ENCODE peak calls at places on chromosome 19, in five cellular contexts. L is breast epithelium; V is central memory CD4-positive, alpha-beta T cell; Z is activated CD8-positive, alpha-beta memory T cell treated with anti-CD3 and anti-CD28 coated beads for 48 hours; T is NCI-H2081. R is an unnamed sample.

GRCh38 chr19:17510220-17510993 is 1.0 kb upstream of the PGLS start:
- DNase-seq in V (no peak), T (no peak), L (no peak), Z (no peak), R (no peak)

GRCh38 chr19:33551676-33552075 is 30.1 kb upstream of the PEPD start:
- DNase-seq in V (no peak), T (no peak), Z (no peak), L (no peak), R (no peak)

GRCh38 chr19:1451916-1452801 is 2.2 kb downstream of the APC2 start:
- DNase-seq in V (no peak), T (no peak), L (no peak), Z (no peak), R (no peak)

GRCh38 chr19:7970716-7971448 is 27.4 kb upstream of the TIMM44 start:
- DNase-seq in Z (no peak), V (peak), T (peak), L (no peak), R (no peak)

GRCh38 chr19:7360393-7360984 is 11.8 kb downstream of the ARHGEF18 start:
- DNase-seq in L (no peak), Z (no peak), T (no peak), V (no peak), R (no peak)

GRCh38 chr19:2962018-2962670 is 15.2 kb upstream of the TLE6 start:
- DNase-seq in V (peak), Z (no peak), L (no peak), T (peak), R (peak)

GRCh38 chr19:21022996-21023395 is 2.5 kb downstream of the ZNF430 start:
- DNase-seq in T (no peak), V (no peak), Z (no peak), L (no peak), R (no peak)

GRCh38 chr19:45526971-45527370 is 19.7 kb downstream of the VASP start:
- DNase-seq in Z (no peak), L (no peak), V (no peak), T (no peak), R (no peak)

GRCh38 chr19:2195361-2195760 is 31.6 kb downstream of the DOT1L start:
- DNase-seq in L (no peak), Z (no peak), T (no peak), V (no peak), R (no peak)

GRCh38 chr19:6030214-6030507 is 52.2 kb upstream of the RANBP3 start:
- DNase-seq in L (no peak), T (no peak), Z (no peak), V (no peak), R (peak)

GRCh38 chr19:8659905-8660304 is 29.5 kb downstream of the NFILZ start:
- DNase-seq in Z (no peak), T (no peak), V (no peak), L (no peak), R (no peak)

GRCh38 chr19:44192127-44192526 is 20.2 kb upstream of the ZNF227 start:
- DNase-seq in L (no peak), Z (no peak), V (no peak), T (no peak), R (no peak)

GRCh38 chr19:4393947-4394590 is 6.3 kb downstream of the SH3GL1 start:
- DNase-seq in L (no peak), T (no peak), Z (no peak), V (no peak), R (peak)

GRCh38 chr19:49923055-49924003 is 5.7 kb upstream of the ATF5 start:
- DNase-seq in V (no peak), Z (no peak), T (no peak), L (no peak), R (no peak)

GRCh38 chr19:11321206-11322126 is 18.0 kb downstream of the RAB3D start:
- DNase-seq in Z (no peak), T (no peak), V (no peak), L (no peak), R (no peak)

GRCh38 chr19:2495651-2496316 is 19.9 kb downstream of the GADD45B start:
- DNase-seq in L (peak), Z (no peak), V (no peak), T (no peak), R (peak)

GRCh38 chr19:12757544-12758274 is 6.1 kb downstream of the BEST2 start:
- DNase-seq in T (peak), Z (peak), V (peak), L (no peak), R (peak)

R was measured in adrenal gland.